ENCODE peak calls at places on chromosomes 4 and X, in six cellular contexts. One of them, this sample, is unnamed.

GRCh38 chr4:20075479-20075878 is 176.2 kb upstream of the SLIT2 start:
- DNase-seq in stomach: no peak
- DNase-seq in AG04450: no peak
- DNase-seq in chondrocyte: no peak
- DNase-seq in nephron progenitor cell: no peak
- DNase-seq in CD4-positive, alpha-beta T cell: no peak
- DNase-seq in this sample: no peak

GRCh38 chrX:1601051-1601767 is 9.8 kb downstream of the AKAP17A start:
- DNase-seq in chondrocyte: peak
- DNase-seq in stomach: no peak
- DNase-seq in AG04450: no peak
- DNase-seq in nephron progenitor cell: no peak
- DNase-seq in CD4-positive, alpha-beta T cell: no peak
- DNase-seq in this sample: no peak

GRCh38 chrX:7435822-7436221 is 287.9 kb upstream of the PUDP start:
- DNase-seq in stomach: no peak
- DNase-seq in nephron progenitor cell: no peak
- DNase-seq in AG04450: no peak
- DNase-seq in CD4-positive, alpha-beta T cell: no peak
- DNase-seq in chondrocyte: no peak
- DNase-seq in this sample: no peak

GRCh38 chr4:187000281-187000680 is 276.6 kb upstream of the FAT1 start:
- DNase-seq in AG04450: no peak
- DNase-seq in nephron progenitor cell: no peak
- DNase-seq in CD4-positive, alpha-beta T cell: no peak
- DNase-seq in stomach: no peak
- DNase-seq in chondrocyte: no peak
- DNase-seq in this sample: no peak

GRCh38 chr4:159829184-159829583 is 726.3 kb downstream of the RAPGEF2 start:
- DNase-seq in nephron progenitor cell: no peak
- DNase-seq in AG04450: no peak
- DNase-seq in stomach: no peak
- DNase-seq in chondrocyte: no peak
- DNase-seq in CD4-positive, alpha-beta T cell: no peak
- DNase-seq in this sample: no peak

GRCh38 chr4:37805091-37805490 is 21.4 kb upstream of the PGM2 start:
- DNase-seq in AG04450: no peak
- DNase-seq in chondrocyte: no peak
- DNase-seq in nephron progenitor cell: no peak
- DNase-seq in stomach: no peak
- DNase-seq in CD4-positive, alpha-beta T cell: no peak
- DNase-seq in this sample: no peak

GRCh38 chr4:28702571-28702970 is 1841.9 kb downstream of the STIM2 start:
- DNase-seq in nephron progenitor cell: no peak
- DNase-seq in AG04450: no peak
- DNase-seq in chondrocyte: no peak
- DNase-seq in stomach: no peak
- DNase-seq in CD4-positive, alpha-beta T cell: no peak
- DNase-seq in this sample: no peak

GRCh38 chr4:158999849-159000248 is 103.0 kb upstream of the RAPGEF2 start:
- DNase-seq in chondrocyte: no peak
- DNase-seq in nephron progenitor cell: no peak
- DNase-seq in CD4-positive, alpha-beta T cell: no peak
- DNase-seq in stomach: no peak
- DNase-seq in AG04450: no peak
- DNase-seq in this sample: no peak

GRCh38 chrX:140767646-140768045 is 58.1 kb downstream of the LINC00632 start:
- DNase-seq in nephron progenitor cell: no peak
- DNase-seq in CD4-positive, alpha-beta T cell: no peak
- DNase-seq in chondrocyte: no peak
- DNase-seq in stomach: no peak
- DNase-seq in AG04450: no peak
- DNase-seq in this sample: no peak

GRCh38 chrX:70219938-70220764 is 14.3 kb upstream of the AWAT1 start:
- DNase-seq in CD4-positive, alpha-beta T cell: no peak
- DNase-seq in stomach: no peak
- DNase-seq in chondrocyte: no peak
- DNase-seq in nephron progenitor cell: no peak
- DNase-seq in AG04450: no peak
- DNase-seq in this sample: no peak

DNA sequence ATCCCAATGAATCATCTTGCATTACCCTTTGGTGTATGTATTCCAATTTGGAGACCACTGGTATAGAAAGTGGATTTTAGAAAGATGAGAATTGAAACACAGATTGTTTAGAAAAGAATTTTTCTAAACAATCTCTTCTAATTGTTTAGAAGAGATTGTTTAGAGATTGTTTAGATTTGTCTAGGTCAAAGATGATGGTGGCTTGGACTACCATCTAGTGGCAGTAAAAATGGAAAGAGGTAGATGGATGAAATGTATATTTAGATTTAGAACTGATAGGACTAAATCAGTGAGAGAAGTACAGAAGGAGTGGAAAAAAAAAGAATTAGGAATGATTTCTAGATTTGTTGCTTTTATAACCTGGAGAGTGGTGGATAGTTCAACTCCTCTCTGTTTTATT is 70.6 kb downstream of the ARSJ start:
- DNase-seq in nephron progenitor cell: no peak
- DNase-seq in chondrocyte: no peak
- DNase-seq in AG04450: no peak
- DNase-seq in stomach: no peak
- DNase-seq in CD4-positive, alpha-beta T cell: no peak
- DNase-seq in this sample: no peak
- TF ChIP-seq CTCF in nephron progenitor cell: no peak
- TF ChIP-seq CTCF in chondrocyte: peak
- TF ChIP-seq CTCF in AG04450: no peak
- TF ChIP-seq CTCF in stomach: no peak
- TF ChIP-seq CTCF in CD4-positive, alpha-beta T cell: peak
- TF ChIP-seq CTCF in this sample: no peak

DNA sequence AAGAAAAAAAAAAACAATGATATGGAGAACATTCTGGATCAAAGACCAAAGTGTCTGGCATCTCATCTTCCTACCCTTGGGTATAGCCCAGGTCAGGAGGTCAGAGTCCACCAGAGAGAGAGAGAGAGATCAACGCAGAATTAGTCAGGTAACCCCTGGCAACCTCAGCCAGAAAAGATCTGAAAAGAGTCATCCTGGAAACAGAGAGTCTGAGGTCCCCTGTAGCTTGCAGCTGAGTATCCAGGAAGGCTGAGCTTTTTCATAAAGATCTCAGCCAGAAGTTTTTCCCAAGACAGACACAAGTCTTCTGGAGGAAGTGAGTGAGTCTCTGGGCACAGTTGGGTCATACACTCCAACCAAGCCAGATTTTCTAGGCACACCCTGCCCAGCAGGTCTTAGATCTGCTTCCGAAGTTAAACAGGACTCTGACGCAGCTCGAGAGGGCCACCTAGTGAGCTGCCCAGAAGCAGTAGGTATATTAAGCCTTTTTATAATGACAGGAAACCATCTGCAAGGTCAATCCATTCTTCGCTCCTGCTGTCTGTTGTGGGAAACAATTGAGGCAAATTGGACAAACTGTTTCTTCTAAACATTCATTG is 35.7 kb downstream of the ACE2 start:
- DNase-seq in stomach: peak
- DNase-seq in CD4-positive, alpha-beta T cell: no peak
- DNase-seq in chondrocyte: no peak
- DNase-seq in AG04450: peak
- DNase-seq in nephron progenitor cell: peak
- DNase-seq in this sample: peak
- TF ChIP-seq CTCF in stomach: no peak
- TF ChIP-seq CTCF in CD4-positive, alpha-beta T cell: no peak
- TF ChIP-seq CTCF in chondrocyte: peak
- TF ChIP-seq CTCF in AG04450: peak
- TF ChIP-seq CTCF in nephron progenitor cell: peak
- TF ChIP-seq CTCF in this sample: peak

GRCh38 chrX:36908801-36909403 is 99.3 kb upstream of the FAM47C start:
- DNase-seq in CD4-positive, alpha-beta T cell: no peak
- DNase-seq in nephron progenitor cell: no peak
- DNase-seq in AG04450: no peak
- DNase-seq in chondrocyte: no peak
- DNase-seq in stomach: no peak
- DNase-seq in this sample: no peak
- TF ChIP-seq CTCF in CD4-positive, alpha-beta T cell: no peak
- TF ChIP-seq CTCF in nephron progenitor cell: peak
- TF ChIP-seq CTCF in AG04450: peak
- TF ChIP-seq CTCF in chondrocyte: peak
- TF ChIP-seq CTCF in stomach: no peak
- TF ChIP-seq CTCF in this sample: peak

GRCh38 chrX:154378799-154379568 is at the start of gene EMD:
- DNase-seq in CD4-positive, alpha-beta T cell: peak
- DNase-seq in chondrocyte: peak
- DNase-seq in nephron progenitor cell: peak
- DNase-seq in AG04450: peak
- DNase-seq in stomach: peak
- DNase-seq in this sample: peak
- TF ChIP-seq CTCF in CD4-positive, alpha-beta T cell: no peak
- TF ChIP-seq CTCF in chondrocyte: no peak
- TF ChIP-seq CTCF in nephron progenitor cell: no peak
- TF ChIP-seq CTCF in AG04450: no peak
- TF ChIP-seq CTCF in stomach: no peak
- TF ChIP-seq CTCF in this sample: no peak

DNA sequence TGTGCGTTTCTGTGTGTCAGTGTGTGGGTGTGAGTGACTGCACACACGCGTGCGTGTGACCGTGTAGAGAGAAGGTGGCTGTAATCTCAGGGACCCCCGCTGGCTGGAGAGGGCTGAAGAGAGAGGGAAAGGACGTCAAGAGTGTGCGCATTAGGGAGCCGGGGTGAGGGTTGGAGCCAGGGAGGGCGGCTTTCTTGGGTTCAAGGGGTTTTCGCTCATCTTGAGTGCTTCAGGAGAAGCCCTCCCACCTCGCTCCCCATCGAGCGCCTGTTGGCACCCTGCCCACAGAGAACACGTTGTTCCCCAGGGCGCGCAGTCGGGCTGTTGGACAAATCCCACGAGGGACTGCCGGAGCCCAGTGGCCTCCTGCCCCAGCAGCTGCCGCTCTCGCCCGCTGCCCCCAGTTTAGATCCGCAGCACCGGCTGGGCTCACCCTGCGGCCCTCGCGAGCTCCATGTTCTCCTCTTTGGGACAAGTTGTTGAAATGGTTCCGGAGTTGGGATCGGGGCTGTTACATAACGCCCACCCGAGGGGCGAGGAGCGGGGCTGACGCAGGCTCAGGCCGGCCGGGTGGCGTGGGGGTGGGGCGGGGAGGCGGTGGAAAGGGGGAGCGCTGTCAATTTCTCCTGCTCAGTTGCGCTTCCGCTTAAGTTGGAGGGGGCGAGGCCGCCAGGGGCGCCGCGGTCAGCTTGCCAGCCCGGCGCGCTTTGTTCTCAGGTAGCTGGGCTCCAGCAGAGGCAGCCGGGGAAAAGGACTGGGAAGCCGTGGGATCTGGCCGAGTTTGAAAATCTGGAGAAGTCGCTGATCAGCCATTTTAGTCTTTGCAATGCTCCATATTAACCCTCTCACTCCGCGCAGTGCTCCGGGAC is 1.6 kb downstream of the GRIA2 start:
- DNase-seq in nephron progenitor cell: peak
- DNase-seq in AG04450: no peak
- DNase-seq in stomach: no peak
- DNase-seq in chondrocyte: peak
- DNase-seq in CD4-positive, alpha-beta T cell: no peak
- DNase-seq in this sample: peak
- TF ChIP-seq CTCF in nephron progenitor cell: peak
- TF ChIP-seq CTCF in AG04450: no peak
- TF ChIP-seq CTCF in stomach: no peak
- TF ChIP-seq CTCF in chondrocyte: peak
- TF ChIP-seq CTCF in CD4-positive, alpha-beta T cell: no peak
- TF ChIP-seq CTCF in this sample: peak

GRCh38 chrX:55488559-55489314 is 911 bp downstream of the USP51 start:
- DNase-seq in chondrocyte: peak
- DNase-seq in nephron progenitor cell: peak
- DNase-seq in CD4-positive, alpha-beta T cell: peak
- DNase-seq in stomach: peak
- DNase-seq in AG04450: no peak
- DNase-seq in this sample: peak

GRCh38 chrX:55490974-55491373 is 1.3 kb upstream of the USP51 start:
- DNase-seq in CD4-positive, alpha-beta T cell: no peak
- DNase-seq in AG04450: no peak
- DNase-seq in chondrocyte: no peak
- DNase-seq in nephron progenitor cell: no peak
- DNase-seq in stomach: no peak
- DNase-seq in this sample: no peak

GRCh38 chrX:55488268-55488558 is 1.4 kb downstream of the USP51 start:
- DNase-seq in AG04450: no peak
- DNase-seq in chondrocyte: no peak
- DNase-seq in nephron progenitor cell: no peak
- DNase-seq in stomach: no peak
- DNase-seq in CD4-positive, alpha-beta T cell: no peak
- DNase-seq in this sample: no peak

GRCh38 chrX:55490121-55490520 is 473 bp upstream of the USP51 start:
- DNase-seq in stomach: no peak
- DNase-seq in CD4-positive, alpha-beta T cell: no peak
- DNase-seq in nephron progenitor cell: no peak
- DNase-seq in AG04450: no peak
- DNase-seq in chondrocyte: no peak
- DNase-seq in this sample: no peak

DNA sequence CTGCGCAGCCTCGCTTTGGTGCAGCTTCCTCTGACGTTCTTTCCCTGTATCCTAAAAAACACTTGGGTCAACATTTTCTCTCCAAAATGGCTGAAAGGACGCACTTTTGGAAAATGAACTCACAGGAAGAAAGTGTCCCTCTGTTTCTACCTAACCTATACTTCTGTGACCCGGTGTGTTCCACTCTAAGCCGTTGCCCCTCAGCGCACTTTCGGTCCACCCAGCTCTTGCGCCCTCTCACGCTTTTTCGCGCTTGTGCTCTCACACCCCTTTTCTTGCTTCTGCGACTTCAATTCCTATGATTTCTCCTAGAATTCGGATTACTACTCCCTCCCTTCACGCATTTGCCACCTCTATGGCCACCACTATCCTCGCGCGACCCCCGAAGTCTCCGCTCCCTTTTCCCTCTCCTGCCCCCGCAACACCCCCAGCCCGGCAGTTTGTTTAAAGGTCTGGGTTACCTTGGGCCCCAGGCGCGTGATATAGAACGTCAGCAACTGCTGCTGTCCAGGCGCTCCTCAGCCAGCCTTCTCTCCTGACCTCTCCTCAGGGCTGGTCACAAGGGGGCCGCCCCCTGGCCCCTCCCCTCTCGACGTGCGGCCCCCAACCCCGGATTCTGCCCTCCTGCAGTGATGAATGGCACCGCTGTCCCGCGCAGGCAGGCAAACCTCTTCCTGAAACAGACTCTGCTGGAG is at the start of gene USP51:
- DNase-seq in nephron progenitor cell: peak
- DNase-seq in stomach: peak
- DNase-seq in CD4-positive, alpha-beta T cell: no peak
- DNase-seq in AG04450: no peak
- DNase-seq in chondrocyte: no peak
- DNase-seq in this sample: peak
- TF ChIP-seq CTCF in nephron progenitor cell: no peak
- TF ChIP-seq CTCF in stomach: no peak
- TF ChIP-seq CTCF in CD4-positive, alpha-beta T cell: peak
- TF ChIP-seq CTCF in AG04450: peak
- TF ChIP-seq CTCF in chondrocyte: peak
- TF ChIP-seq CTCF in this sample: peak